ENCODE peak calls at places on chromosomes 12 and 14, in four cellular contexts. H, N, U and V are unnamed samples.

GRCh38 chr14:58752782-58753181 is 115.0 kb downstream of the DACT1 start:
- DNase-seq in N (no peak), H (no peak), U (no peak), V (no peak)

GRCh38 chr12:56086096-56086495 is 6.1 kb downstream of the ERBB3 start:
- DNase-seq in H (peak; percentile 8), U (no peak), N (no peak), V (no peak)

GRCh38 chr14:103563089-103563620 is 395 bp downstream of the COA8 start:
- DNase-seq in U (no peak), N (no peak), H (peak; percentile 79), V (no peak)

GRCh38 chr14:22400590-22401259 is 188.3 kb downstream of the DAD1 start:
- DNase-seq in N (no peak), U (no peak), H (no peak), V (no peak)

GRCh38 chr12:119949145-119949544 is 39.9 kb upstream of the BICDL1 start:
- DNase-seq in U (no peak), H (no peak), N (no peak), V (no peak)

GRCh38 chr12:56772625-56773024 is 9.5 kb downstream of the HSD17B6 start:
- DNase-seq in U (no peak), H (no peak), N (no peak), V (no peak)

GRCh38 chr12:13609874-13610273 is 371.5 kb downstream of the GRIN2B start:
- DNase-seq in N (no peak), H (no peak), U (no peak), V (no peak)

GRCh38 chr14:74983343-74983742 is 19.4 kb upstream of the EIF2B2 start:
- DNase-seq in H (no peak), N (no peak), U (no peak), V (no peak)

GRCh38 chr12:89732511-89732910 is 23.9 kb upstream of the ATP2B1 start:
- DNase-seq in N (no peak), H (no peak), U (no peak), V (no peak)

GRCh38 chr14:21136024-21136423 is 19.8 kb downstream of the OR5AU1 start:
- DNase-seq in H (peak; percentile 35), N (no peak), U (peak; percentile 51), V (no peak)

GRCh38 chr14:94562941-94563883 is 2.0 kb downstream of the SERPINA4 start:
- DNase-seq in H (no peak), N (no peak), U (no peak), V (no peak)

GRCh38 chr12:122983789-122984515 is 3.5 kb downstream of the ARL6IP4 start:
- DNase-seq in H (peak; percentile 50), U (no peak), N (no peak), V (no peak)

GRCh38 chr12:1171657-1172056 is 180.6 kb downstream of the ERC1 start:
- DNase-seq in N (no peak), H (no peak), U (no peak), V (no peak)

GRCh38 chr14:88618476-88618875 is 55.6 kb downstream of the ZC3H14 start:
- DNase-seq in H (no peak), N (no peak), U (no peak), V (no peak)

GRCh38 chr14:102620413-102620812 is 28.0 kb downstream of the RCOR1 start:
- DNase-seq in H (no peak), N (no peak), U (no peak), V (no peak)

GRCh38 chr14:101961746-101962502 is 2.4 kb upstream of the DYNC1H1 start:
- DNase-seq in H (no peak), U (no peak), N (no peak), V (no peak)

GRCh38 chr12:69630191-69630590 is 19.5 kb upstream of the LRRC10 start:
- DNase-seq in N (no peak), H (peak; percentile 39), U (no peak), V (no peak)

GRCh38 chr12:102950107-102950949 is 7.1 kb upstream of the ASCL1 start:
- DNase-seq in U (no peak), N (no peak), H (no peak), V (no peak)
- TF ChIP-seq NRF1 in U (no peak), N (no peak), H (no peak), V (no peak)

GRCh38 chr12:102880783-102881182 is 36.3 kb downstream of the PAH start:
- DNase-seq in H (no peak), U (no peak), N (no peak), V (no peak)

GRCh38 chr12:102883204-102883799 is 33.7 kb downstream of the PAH start:
- DNase-seq in N (no peak), H (peak; percentile 44), U (peak; percentile 70), V (peak; percentile 82)

GRCh38 chr12:102874819-102875218 is 42.2 kb downstream of the PAH start:
- DNase-seq in U (no peak), H (no peak), N (no peak), V (no peak)

GRCh38 chr12:102876883-102877282 is 40.2 kb downstream of the PAH start:
- DNase-seq in H (no peak), U (no peak), N (no peak), V (peak; percentile 74)

DNA sequence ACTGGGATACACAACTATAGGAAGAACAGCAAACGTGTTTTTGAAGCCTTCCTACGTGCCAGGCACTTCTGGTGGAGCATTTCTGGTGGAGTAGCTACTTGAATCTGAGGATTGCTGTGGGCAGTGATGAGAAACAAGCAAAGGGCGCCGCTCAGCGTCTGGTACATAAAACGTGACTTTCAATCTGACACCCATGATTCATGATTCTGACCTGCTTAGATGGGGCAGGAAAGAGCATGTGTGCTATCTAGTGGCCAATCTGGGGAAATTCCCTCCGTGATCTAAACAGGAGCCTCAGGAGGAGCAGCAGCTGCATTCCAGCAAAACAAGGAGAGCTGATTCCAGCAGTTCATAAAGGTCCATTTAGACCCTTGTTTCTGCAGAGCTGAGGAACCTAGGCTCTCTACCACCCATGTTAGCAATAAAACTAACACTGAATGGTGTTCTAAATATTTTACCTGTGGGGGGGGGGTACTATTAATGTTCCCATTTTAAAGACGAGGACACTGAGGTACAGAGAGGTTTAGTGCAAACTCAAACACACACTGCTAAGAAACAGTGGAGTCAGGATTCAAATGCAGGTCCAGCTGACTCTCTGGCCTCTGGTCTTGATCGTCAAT is 37.8 kb downstream of the PAH start:
- DNase-seq in U (peak; percentile 23), N (peak; percentile 51), H (peak; percentile 16), V (peak; percentile 47)
- TF ChIP-seq NRF1 in U (no peak), N (no peak), H (no peak), V (no peak)

DNA sequence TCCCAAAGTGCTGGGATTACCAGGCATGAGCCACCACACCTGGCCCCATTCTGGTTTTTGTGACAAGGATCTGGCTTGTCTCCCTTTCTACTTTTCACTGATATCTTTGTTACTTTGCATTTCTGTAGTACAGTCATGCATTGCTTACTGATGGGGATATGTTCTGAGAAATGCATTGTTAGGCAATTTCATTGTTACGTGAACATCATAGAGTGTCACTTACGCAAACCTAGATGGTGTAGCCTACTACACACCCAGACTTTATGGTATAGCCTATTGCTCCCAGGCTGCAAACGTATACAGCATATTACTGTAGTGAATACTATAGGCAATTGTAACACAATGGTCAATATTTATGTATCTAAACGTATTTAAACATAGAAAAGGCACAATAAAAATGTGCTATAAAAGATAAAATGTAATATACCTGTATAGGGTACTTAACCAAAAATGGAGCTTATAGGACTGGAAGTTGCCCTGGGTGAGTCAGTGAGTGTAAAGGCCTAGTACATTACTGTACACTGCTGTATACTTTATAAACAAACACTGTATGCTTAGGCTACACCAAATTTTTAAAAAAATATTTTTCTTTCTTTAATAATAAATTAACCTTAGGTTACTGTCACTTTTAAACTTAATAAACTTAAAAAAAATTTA is 16.0 kb downstream of the MRPL42 start:
- DNase-seq in N (no peak), U (no peak), H (no peak), V (no peak)
- TF ChIP-seq NRF1 in N (no peak), U (no peak), H (no peak), V (no peak)

GRCh38 chr12:6965714-6966113 is 4.8 kb downstream of the PHB2 start:
- DNase-seq in N (no peak), H (no peak), U (no peak), V (no peak)
- TF ChIP-seq NRF1 in N (no peak), H (no peak), U (no peak), V (no peak)